ENCODE peak calls at places on chromosomes 7 and 10, in nine cellular contexts. Y is heart right ventricle, Z is body of pancreas, Q is choroid plexus epithelial cell, G is hepatocyte, B is brain microvascular endothelial cell, D is fibroblast of the aortic adventitia, M is GM13977, P is A549. E is an unnamed sample.

GRCh38 chr10:28533571-28534304 is 820 bp downstream of the WAC start:
- DNase-seq in Y (peak), Z (peak), Q (peak), G (peak), B (peak), D (peak), M (peak), P (peak), E (no peak)

GRCh38 chr10:78805176-78805575 is 263.6 kb upstream of the ZMIZ1 start:
- DNase-seq in Y (peak), Z (peak), Q (peak), G (peak), B (peak), D (peak), M (no peak), P (no peak), E (peak)

GRCh38 chr7:147432068-147432467 is 1158.5 kb upstream of the C7orf33 start:
- DNase-seq in Y (no peak), Z (no peak), Q (peak), G (peak), B (peak), D (peak), M (no peak), P (no peak), E (no peak)

GRCh38 chr10:31596765-31597164 is 277.7 kb downstream of the ZEB1 start:
- DNase-seq in Y (no peak), Z (no peak), Q (no peak), G (no peak), B (no peak), D (no peak), M (no peak), P (no peak), E (no peak)

GRCh38 chr7:96996111-96996936 is 9.0 kb upstream of the DLX6 start:
- DNase-seq in Y (no peak), Z (no peak), Q (no peak), G (no peak), B (no peak), D (no peak), M (peak), P (no peak), E (no peak)

GRCh38 chr10:49593564-49593875 is 16.6 kb upstream of the SLC18A3 start:
- DNase-seq in Y (no peak), Z (no peak), Q (no peak), G (no peak), B (no peak), D (no peak), M (no peak), P (no peak), E (no peak)

GRCh38 chr10:101686133-101686925 is 8.6 kb downstream of the FBXW4 start:
- DNase-seq in Y (no peak), Z (no peak), Q (no peak), G (no peak), B (peak), D (peak), M (no peak), P (no peak), E (no peak)

GRCh38 chr10:14302035-14302434 is 28.7 kb downstream of the FRMD4A start:
- DNase-seq in Y (no peak), Z (no peak), Q (peak), G (no peak), B (peak), D (peak), M (no peak), P (no peak), E (peak)

GRCh38 chr7:130758429-130759056 is 24.5 kb upstream of the KLF14 start:
- DNase-seq in Y (no peak), Z (no peak), Q (peak), G (peak), B (no peak), D (peak), M (peak), P (peak), E (peak)

GRCh38 chr10:110323503-110323902 is 18.8 kb upstream of the SMNDC1 start:
- DNase-seq in Y (no peak), Z (no peak), Q (peak), G (no peak), B (peak), D (peak), M (no peak), P (no peak), E (peak)

GRCh38 chr7:106582365-106582764 is 78.6 kb downstream of the CCDC71L start:
- DNase-seq in Y (no peak), Z (no peak), Q (no peak), G (no peak), B (no peak), D (no peak), M (no peak), P (no peak), E (no peak)

GRCh38 chr10:18539335-18539734 is 112.1 kb downstream of the NSUN6 start:
- DNase-seq in Y (no peak), Z (no peak), Q (no peak), G (no peak), B (no peak), D (no peak), M (no peak), P (no peak), E (no peak)

GRCh38 chr10:56349611-56350010 is 11.4 kb downstream of the ZWINT start:
- DNase-seq in Y (no peak), Z (no peak), Q (no peak), G (no peak), B (no peak), D (no peak), M (no peak), P (no peak), E (no peak)
- TF ChIP-seq CTCF in Y (no peak), Z (no peak), Q (peak), G (no peak), B (peak), D (no peak), M (no peak), P (no peak), E (peak)

DNA sequence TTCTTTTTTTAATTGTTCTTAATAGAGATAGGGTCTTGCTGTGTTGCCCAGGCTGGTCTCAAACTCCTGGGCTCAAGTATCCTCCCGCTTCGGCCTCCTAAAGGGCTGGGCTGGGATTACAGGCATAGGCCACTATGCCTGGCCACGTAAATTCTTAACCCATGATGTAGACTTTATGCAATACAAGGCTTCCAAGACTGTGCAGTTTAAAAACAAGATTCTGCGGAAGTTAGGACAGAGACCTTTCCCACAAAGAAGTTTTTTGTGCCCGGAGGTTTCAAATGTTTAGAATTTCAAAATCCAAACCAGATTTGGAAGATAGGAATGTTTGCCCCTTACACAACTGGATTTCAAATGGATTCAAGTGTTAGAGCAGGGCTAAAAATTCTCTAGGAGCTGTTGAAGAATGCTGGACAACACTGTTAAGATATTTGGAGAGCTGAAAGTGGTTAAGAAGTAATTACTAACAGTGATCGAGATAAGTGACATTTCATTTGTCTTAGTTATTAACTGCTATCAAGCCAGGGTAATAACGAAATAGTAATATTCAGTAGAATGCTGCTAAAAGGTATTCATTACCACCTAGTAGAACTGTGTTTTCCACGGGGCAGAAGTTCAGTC is 7.4 kb downstream of the APBB1IP start:
- DNase-seq in Y (no peak), Z (no peak), Q (no peak), G (no peak), B (no peak), D (no peak), M (no peak), P (no peak), E (no peak)
- TF ChIP-seq CTCF in Y (no peak), Z (no peak), Q (no peak), G (no peak), B (peak), D (no peak), M (no peak), P (no peak), E (no peak)

DNA sequence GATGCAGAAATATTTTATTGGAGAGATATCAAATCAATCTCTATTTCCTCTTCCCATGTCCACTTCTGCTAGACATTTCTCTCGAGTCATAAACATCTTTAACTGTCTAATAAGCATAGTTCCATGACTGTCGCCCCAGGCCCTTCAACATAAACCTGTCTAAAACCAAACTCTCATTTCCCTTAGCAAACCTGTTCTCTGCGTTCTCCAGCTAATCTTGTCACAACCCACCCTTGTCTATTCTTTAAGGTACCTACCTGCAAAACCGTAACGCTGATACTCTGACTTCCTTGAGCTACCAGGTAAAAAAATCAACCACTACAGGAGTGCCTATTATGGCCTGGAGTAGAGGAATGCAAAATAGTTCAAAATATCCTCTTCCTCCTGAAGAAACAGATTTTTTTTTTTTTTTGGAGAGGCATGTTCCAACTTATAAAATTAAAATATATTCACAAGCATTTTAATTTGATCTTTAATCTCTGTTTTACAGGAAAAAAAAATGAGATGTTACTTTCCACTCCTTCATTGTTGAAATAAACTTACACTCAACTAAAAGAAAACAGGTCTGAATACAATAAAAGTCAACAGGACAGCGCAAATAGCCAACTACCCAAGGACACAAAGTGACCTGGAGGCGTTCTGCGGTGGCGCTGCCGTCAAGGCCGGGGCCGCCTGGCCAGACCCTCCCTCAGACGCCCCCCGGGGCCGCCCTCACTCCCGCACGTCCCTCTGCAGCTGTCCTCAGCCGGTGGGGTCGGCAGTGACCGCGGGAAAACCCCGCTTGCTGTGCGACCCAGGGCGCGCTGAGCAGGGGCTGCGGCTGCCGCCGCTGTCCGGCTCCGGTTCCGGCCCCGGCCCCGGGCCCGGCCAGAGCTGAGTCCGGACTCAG is 765 bp downstream of the SLC25A40 start:
- DNase-seq in Y (no peak), Z (no peak), Q (peak), G (no peak), B (no peak), D (no peak), M (peak), P (no peak), E (no peak)
- TF ChIP-seq CTCF in Y (no peak), Z (no peak), Q (no peak), G (no peak), B (no peak), D (no peak), M (no peak), P (no peak), E (no peak)

GRCh38 chr10:93745411-93746065 is 12.2 kb upstream of the LGI1 start:
- DNase-seq in Y (no peak), Z (no peak), Q (peak), G (no peak), B (no peak), D (peak), M (no peak), P (peak), E (no peak)
- TF ChIP-seq CTCF in Y (no peak), Z (no peak), Q (peak), G (peak), B (peak), D (peak), M (peak), P (peak), E (peak)

GRCh38 chr7:138881578-138882188 is 83.7 kb upstream of the ATP6V0A4 start:
- DNase-seq in Y (no peak), Z (no peak), Q (no peak), G (no peak), B (no peak), D (no peak), M (no peak), P (no peak), E (no peak)
- TF ChIP-seq CTCF in Y (no peak), Z (no peak), Q (no peak), G (no peak), B (no peak), D (no peak), M (no peak), P (no peak), E (no peak)

GRCh38 chr7:49791089-49791741 is 17.8 kb downstream of the VWC2 start:
- DNase-seq in Y (peak), Z (no peak), Q (no peak), G (peak), B (no peak), D (no peak), M (peak), P (peak), E (no peak)
- TF ChIP-seq CTCF in Y (peak), Z (no peak), Q (no peak), G (peak), B (no peak), D (no peak), M (peak), P (peak), E (no peak)

GRCh38 chr7:138458576-138459234 is 1.4 kb upstream of the TRIM24 start:
- DNase-seq in Y (no peak), Z (no peak), Q (no peak), G (no peak), B (no peak), D (no peak), M (no peak), P (no peak), E (no peak)

GRCh38 chr7:138460649-138461607 is 869 bp downstream of the TRIM24 start:
- DNase-seq in Y (peak), Z (peak), Q (peak), G (peak), B (peak), D (peak), M (peak), P (peak), E (no peak)

GRCh38 chr7:138460176-138460648 is at the start of gene TRIM24:
- DNase-seq in Y (peak), Z (no peak), Q (no peak), G (no peak), B (no peak), D (peak), M (no peak), P (peak), E (no peak)

GRCh38 chr7:138456220-138456619 is 3.8 kb upstream of the TRIM24 start:
- DNase-seq in Y (no peak), Z (no peak), Q (no peak), G (no peak), B (no peak), D (no peak), M (no peak), P (no peak), E (no peak)

GRCh38 chr7:138459300-138460175 is 521 bp upstream of the TRIM24 start:
- DNase-seq in Y (peak), Z (peak), Q (peak), G (peak), B (peak), D (no peak), M (peak), P (peak), E (peak)
- TF ChIP-seq CTCF in Y (peak), Z (no peak), Q (peak), G (peak), B (peak), D (peak), M (no peak), P (no peak), E (peak)

DNA sequence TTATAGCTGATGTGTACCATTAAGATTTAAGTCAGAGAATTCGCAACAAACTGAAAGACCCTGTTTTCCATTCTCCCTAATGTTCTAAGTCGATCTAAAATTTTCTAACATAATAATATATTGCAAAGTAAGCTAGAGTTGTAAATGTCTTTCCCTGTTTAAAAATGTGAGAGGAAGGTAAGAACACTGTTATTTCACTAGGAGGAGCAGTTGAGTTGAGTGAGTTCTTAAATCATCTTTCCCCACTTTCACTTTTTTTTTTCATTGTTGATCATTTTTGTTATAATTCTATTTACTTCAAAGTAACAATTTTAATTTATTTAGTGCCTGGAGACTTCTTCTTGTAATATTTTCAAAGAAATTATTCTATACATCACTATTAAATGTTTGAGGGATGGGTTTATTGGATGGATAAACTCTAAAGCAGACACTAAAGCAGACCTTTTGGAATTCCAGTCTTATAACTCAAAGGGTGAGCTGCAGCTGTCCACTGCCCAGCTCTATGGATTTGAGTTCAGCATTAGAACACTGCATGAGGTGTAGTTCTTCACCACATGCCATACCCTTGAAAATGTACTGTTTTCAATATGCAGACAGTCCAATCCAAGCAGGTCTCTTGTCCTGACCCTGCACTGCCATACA is 181.3 kb upstream of the FZD1 start:
- DNase-seq in Y (no peak), Z (no peak), Q (peak), G (peak), B (no peak), D (peak), M (peak), P (no peak), E (no peak)
- TF ChIP-seq CTCF in Y (peak), Z (no peak), Q (peak), G (peak), B (peak), D (peak), M (peak), P (peak), E (peak)